ENCODE peak calls at places on chromosomes 16 and 17, in six cellular contexts. E, A, C, J, R and I are unnamed samples.
A peak's percentile ranks its signal among the peaks of the same experiment; 100 is the strongest.

GRCh38 chr16:57665541-57665940 is 2.6 kb upstream of the ADGRG3 start:
- DNase-seq in E (no peak), A (no peak), C (no peak), J (no peak), R (no peak), I (no peak)

GRCh38 chr17:37488009-37488604 is 1.6 kb upstream of the DUSP14 start:
- DNase-seq in E (no peak), A (peak; percentile 91), C (no peak), J (no peak), R (no peak), I (peak; percentile 86)

GRCh38 chr17:81717766-81718089 is 5.6 kb downstream of the SLC25A10 start:
- DNase-seq in E (no peak), A (no peak), C (peak; percentile 73), J (no peak), R (no peak), I (no peak)

GRCh38 chr16:28597692-28598261 is 927 bp upstream of the SULT1A2 start:
- DNase-seq in E (no peak), A (no peak), C (no peak), J (no peak), R (no peak), I (no peak)

GRCh38 chr17:81043725-81044427 is 8.9 kb downstream of the BAIAP2 start:
- DNase-seq in E (no peak), A (peak; percentile 25), C (no peak), J (no peak), R (no peak), I (peak; percentile 77)

GRCh38 chr17:81403671-81404534 is 8.6 kb downstream of the BAHCC1 start:
- DNase-seq in E (no peak), A (no peak), C (no peak), J (no peak), R (no peak), I (no peak)

GRCh38 chr17:43779145-43780125 is 658 bp upstream of the DUSP3 start:
- DNase-seq in E (no peak), A (no peak), C (no peak), J (no peak), R (no peak), I (no peak)

GRCh38 chr17:60941028-60941427 is 263.4 kb downstream of the BCAS3 start:
- DNase-seq in E (no peak), A (peak; percentile 81), C (no peak), J (peak; percentile 45), R (peak; percentile 78), I (peak; percentile 65)

GRCh38 chr17:42830971-42831370 is 2.2 kb upstream of the PSME3 start:
- DNase-seq in E (no peak), A (no peak), C (no peak), J (no peak), R (no peak), I (no peak)

GRCh38 chr16:21175397-21175796 is 16.9 kb downstream of the LDAF1 start:
- DNase-seq in E (no peak), A (no peak), C (no peak), J (no peak), R (no peak), I (no peak)

GRCh38 chr17:51769231-51769630 is 389.3 kb downstream of the CA10 start:
- DNase-seq in E (no peak), A (no peak), C (no peak), J (no peak), R (no peak), I (no peak)

GRCh38 chr17:46182961-46183360 is 10.3 kb downstream of the KANSL1 start:
- DNase-seq in E (no peak), A (no peak), C (no peak), J (no peak), R (no peak), I (no peak)

GRCh38 chr17:83081561-83082201 is 2.3 kb downstream of the METRNL start:
- DNase-seq in E (peak; percentile 35), A (no peak), C (no peak), J (peak; percentile 78), R (peak; percentile 89), I (no peak)

GRCh38 chr17:3968017-3968416 is 3.8 kb upstream of the ATP2A3 start:
- DNase-seq in E (no peak), A (no peak), C (no peak), J (no peak), R (no peak), I (no peak)